ENCODE peak calls at places on chromosomes 1 and 21, in six cellular contexts. X is cardiac fibroblast; V is fibroblast of the aortic adventitia; F is mammary epithelial cell; C is CD8-positive, alpha-beta T cell; G is body of pancreas. Q is an unnamed sample.

GRCh38 chr1:51139474-51139873 is 37.4 kb downstream of the C1orf185 start:
- DNase-seq in X (peak), V (peak), F (no peak), C (no peak), G (no peak), Q (peak)

GRCh38 chr21:42790520-42790919 is 88.8 kb downstream of the WDR4 start:
- DNase-seq in X (no peak), V (no peak), F (peak), C (no peak), G (no peak), Q (no peak)

GRCh38 chr1:47780469-47780995 is 216.7 kb downstream of the TRABD2B start:
- DNase-seq in X (no peak), V (no peak), F (no peak), C (no peak), G (no peak), Q (no peak)

GRCh38 chr1:119327436-119328155 is 41.0 kb upstream of the HAO2 start:
- DNase-seq in X (peak), V (peak), F (no peak), C (peak), G (no peak), Q (peak)

GRCh38 chr1:155007253-155007828 is 4.7 kb downstream of the ZBTB7B start:
- DNase-seq in X (no peak), V (no peak), F (no peak), C (no peak), G (peak), Q (no peak)

GRCh38 chr21:35989185-35989735 is 71.1 kb downstream of the SETD4 start:
- DNase-seq in X (peak), V (peak), F (peak), C (no peak), G (no peak), Q (peak)

GRCh38 chr1:68207129-68207689 is 25.1 kb downstream of the WLS start:
- DNase-seq in X (peak), V (peak), F (no peak), C (no peak), G (no peak), Q (peak)

GRCh38 chr21:35019631-35020032 is 29.5 kb downstream of the RUNX1 start:
- DNase-seq in X (no peak), V (no peak), F (no peak), C (no peak), G (peak), Q (no peak)

GRCh38 chr1:2257245-2257627 is 29.1 kb downstream of the SKI start:
- DNase-seq in X (peak), V (no peak), F (peak), C (no peak), G (no peak), Q (no peak)

GRCh38 chr21:42235593-42235992 is 16.7 kb downstream of the ABCG1 start:
- DNase-seq in X (no peak), V (no peak), F (no peak), C (no peak), G (no peak), Q (no peak)

GRCh38 chr21:39668369-39668768 is 55.6 kb downstream of the B3GALT5 start:
- DNase-seq in X (no peak), V (no peak), F (no peak), C (no peak), G (no peak), Q (no peak)

GRCh38 chr21:39667353-39667891 is 54.7 kb downstream of the B3GALT5 start:
- DNase-seq in X (no peak), V (no peak), F (no peak), C (no peak), G (peak), Q (no peak)

GRCh38 chr21:39670741-39671140 is 58.0 kb downstream of the B3GALT5 start:
- DNase-seq in X (no peak), V (no peak), F (no peak), C (no peak), G (no peak), Q (no peak)

GRCh38 chr21:39669976-39670671 is 57.4 kb downstream of the B3GALT5 start:
- DNase-seq in X (no peak), V (no peak), F (no peak), C (no peak), G (no peak), Q (no peak)

DNA sequence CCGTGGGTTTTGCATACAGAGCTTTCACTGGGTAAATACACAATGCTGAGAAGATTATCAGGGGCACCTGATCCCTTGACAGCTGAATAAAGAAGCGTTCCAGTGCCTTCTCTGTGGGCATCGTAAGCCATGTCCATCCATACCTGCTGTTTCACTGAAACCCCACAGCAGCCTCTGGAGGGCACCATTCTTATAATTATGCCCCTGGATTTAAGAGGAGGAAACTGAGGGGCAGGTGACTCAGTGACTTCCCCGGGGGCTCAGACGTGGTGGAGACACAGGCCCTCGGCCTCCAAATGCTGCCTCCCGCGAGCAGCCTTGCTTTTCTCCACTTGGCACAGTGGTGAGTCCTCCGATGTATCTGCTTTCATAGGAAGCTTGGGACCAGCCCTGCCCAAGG is 56.7 kb downstream of the B3GALT5 start:
- DNase-seq in X (no peak), V (no peak), F (no peak), C (no peak), G (no peak), Q (no peak)
- TF ChIP-seq CTCF in X (no peak), V (no peak), F (no peak), C (no peak), G (no peak), Q (no peak)

GRCh38 chr1:242525360-242525722 is 844 bp upstream of the PLD5 start:
- DNase-seq in X (no peak), V (no peak), F (no peak), C (no peak), G (no peak), Q (no peak)
- H3K4me3 ChIP-seq in X (no peak), V (no peak), F (peak), C (no peak), G (no peak), Q (peak)

GRCh38 chr1:147509786-147510360 is 31.4 kb upstream of the BCL9 start:
- DNase-seq in X (peak), V (no peak), F (no peak), C (no peak), G (no peak), Q (no peak)

GRCh38 chr1:147500309-147500839 is 40.9 kb upstream of the BCL9 start:
- DNase-seq in X (no peak), V (no peak), F (no peak), C (no peak), G (no peak), Q (no peak)

GRCh38 chr1:147502760-147503159 is 38.5 kb upstream of the BCL9 start:
- DNase-seq in X (no peak), V (no peak), F (no peak), C (no peak), G (no peak), Q (no peak)

DNA sequence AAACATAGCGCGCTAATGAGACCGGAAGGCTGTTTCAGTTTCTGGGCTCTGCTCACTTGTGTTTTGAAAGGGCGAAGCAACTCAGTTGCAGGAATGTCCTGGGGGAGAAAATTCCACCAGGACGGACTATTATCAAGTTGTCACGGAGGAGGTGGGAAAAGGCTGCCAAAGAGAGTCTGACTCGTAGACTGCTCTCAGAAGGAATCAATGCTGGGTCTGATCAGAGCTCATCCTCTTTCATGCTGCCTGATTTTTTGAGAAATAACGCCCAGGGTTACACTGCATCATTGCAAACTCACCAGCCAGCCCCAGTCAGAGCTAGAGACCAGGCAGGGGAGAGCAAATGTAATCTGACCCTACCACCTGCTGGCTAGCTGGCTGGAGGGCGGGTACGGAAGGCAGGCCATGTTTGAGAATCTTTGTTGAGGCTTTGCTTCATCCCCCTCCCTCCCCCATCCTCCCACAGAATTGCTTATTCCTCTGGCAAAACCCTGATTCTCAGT is 36.4 kb upstream of the BCL9 start:
- DNase-seq in X (peak), V (peak), F (no peak), C (no peak), G (no peak), Q (no peak)
- TF ChIP-seq CTCF in X (no peak), V (no peak), F (no peak), C (no peak), G (no peak), Q (no peak)

GRCh38 chr1:30691480-30691879 is 31.9 kb downstream of the MATN1 start:
- DNase-seq in X (no peak), V (no peak), F (no peak), C (no peak), G (no peak), Q (no peak)

GRCh38 chr1:30692201-30692947 is 31.0 kb downstream of the MATN1 start:
- DNase-seq in X (no peak), V (no peak), F (no peak), C (no peak), G (no peak), Q (no peak)

GRCh38 chr1:30693820-30694219 is 29.6 kb downstream of the MATN1 start:
- DNase-seq in X (no peak), V (no peak), F (no peak), C (no peak), G (no peak), Q (no peak)

GRCh38 chr1:30693366-30693765 is 30.0 kb downstream of the MATN1 start:
- DNase-seq in X (no peak), V (no peak), F (no peak), C (no peak), G (no peak), Q (no peak)

DNA sequence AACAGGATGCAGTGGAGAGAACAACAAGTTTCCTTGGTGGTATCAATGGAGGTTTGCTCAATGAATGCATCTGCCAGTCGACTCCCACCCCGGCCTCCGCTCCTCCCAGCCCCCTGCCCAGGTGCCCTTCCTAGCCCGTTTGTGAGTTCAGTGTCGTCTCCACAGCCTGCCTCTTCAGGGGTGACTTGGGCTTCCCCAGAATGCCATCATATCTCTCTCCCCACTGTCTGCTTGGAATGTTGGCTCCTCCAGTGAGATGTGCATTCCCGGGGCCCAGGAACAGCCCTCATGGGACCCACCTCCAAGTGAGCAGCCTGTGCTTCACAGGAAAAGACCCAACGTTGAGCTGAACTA is 30.5 kb downstream of the MATN1 start:
- DNase-seq in X (no peak), V (no peak), F (no peak), C (no peak), G (no peak), Q (no peak)
- H3K4me3 ChIP-seq in X (no peak), V (no peak), F (no peak), C (no peak), G (no peak), Q (no peak)

Q was measured in fibroblast of mammary gland.